ENCODE peak calls at places on chromosome 15, in five cellular contexts. C, J, E, Y and Q are unnamed samples.

GRCh38 chr15:43525131-43525530 is 7.7 kb downstream of the MAP1A start:
- DNase-seq in C (no peak), J (no peak), E (no peak), Y (no peak), Q (no peak)

GRCh38 chr15:37973856-37974255 is 39.4 kb downstream of the TMCO5A start:
- DNase-seq in C (no peak), J (no peak), E (no peak), Y (no peak), Q (no peak)

GRCh38 chr15:60275624-60276023 is 122.2 kb downstream of the ANXA2 start:
- DNase-seq in C (no peak), J (no peak), E (no peak), Y (no peak), Q (no peak)

GRCh38 chr15:88075102-88075501 is 181.4 kb downstream of the NTRK3 start:
- DNase-seq in C (no peak), J (no peak), E (no peak), Y (no peak), Q (no peak)

GRCh38 chr15:39668457-39668856 is 87.6 kb downstream of the THBS1 start:
- DNase-seq in C (no peak), J (no peak), E (no peak), Y (no peak), Q (no peak)

GRCh38 chr15:83065431-83065830 is 1.6 kb downstream of the BTBD1 start:
- DNase-seq in C (no peak), J (no peak), E (no peak), Y (no peak), Q (no peak)

GRCh38 chr15:42070276-42070965 is 23.9 kb downstream of the PLA2G4D start:
- DNase-seq in C (no peak), J (no peak), E (no peak), Y (no peak), Q (no peak)

GRCh38 chr15:33067456-33067855 is 127.1 kb downstream of the FMN1 start:
- DNase-seq in C (no peak), J (no peak), E (no peak), Y (no peak), Q (no peak)

GRCh38 chr15:83943043-83943442 is 289.1 kb downstream of the ADAMTSL3 start:
- DNase-seq in C (no peak), J (no peak), E (no peak), Y (no peak), Q (no peak)

GRCh38 chr15:85494035-85494793 is 113.8 kb downstream of the AKAP13 start:
- DNase-seq in C (no peak), J (no peak), E (no peak), Y (no peak), Q (no peak)

GRCh38 chr15:31435256-31435781 is 108.7 kb downstream of the KLF13 start:
- DNase-seq in C (peak), J (peak), E (peak), Y (peak), Q (peak)
- H3K27ac ChIP-seq in C (peak), J (peak), E (peak), Y (peak), Q (peak)

GRCh38 chr15:20271647-20272046 is 270.0 kb downstream of the GOLGA6L6 start:
- DNase-seq in C (no peak), J (no peak), E (no peak), Y (no peak), Q (no peak)

DNA sequence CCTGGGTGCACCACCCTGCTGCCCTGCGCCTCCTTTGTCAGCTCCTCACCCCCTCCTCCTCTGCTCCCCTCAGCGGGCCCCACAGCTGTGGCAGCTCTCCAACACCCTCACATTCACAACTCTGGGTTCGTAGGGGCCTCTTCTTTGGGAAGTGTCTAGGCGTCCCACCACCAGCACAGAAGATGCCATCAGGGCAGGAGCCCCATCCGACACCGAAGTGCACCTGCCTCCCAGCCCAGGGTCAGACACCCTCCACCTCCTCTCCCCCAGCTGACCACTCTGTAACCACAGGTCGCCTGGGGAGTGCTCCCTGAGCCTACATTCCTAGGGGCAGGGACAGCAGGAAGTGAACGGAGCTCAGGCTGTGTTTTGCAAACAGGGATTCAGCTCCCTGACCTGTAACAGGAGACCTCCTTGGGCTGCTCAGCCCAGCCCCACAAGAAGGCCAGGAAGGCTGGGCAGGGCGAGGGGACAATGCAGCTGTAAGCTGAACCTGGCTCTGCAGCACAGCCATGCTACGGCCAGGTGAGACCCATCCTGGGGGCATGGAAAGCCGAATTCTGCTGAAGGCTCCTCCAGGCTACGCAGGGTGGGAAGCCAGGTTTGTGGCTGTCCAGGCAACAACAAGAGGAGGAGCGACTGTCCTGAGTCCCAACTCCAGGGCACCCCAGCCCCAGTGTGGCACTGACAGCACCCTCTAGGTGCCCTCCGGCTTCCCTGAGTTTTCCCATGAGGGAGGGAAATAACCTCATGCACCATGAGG is 269.0 kb downstream of the GOLGA6L6 start:
- DNase-seq in C (no peak), J (no peak), E (peak), Y (no peak), Q (no peak)
- H3K27ac ChIP-seq in C (no peak), J (no peak), E (no peak), Y (no peak), Q (no peak)

GRCh38 chr15:68787609-68788264 is 33.0 kb downstream of the ANP32A start:
- DNase-seq in C (no peak), J (no peak), E (no peak), Y (no peak), Q (no peak)
- H3K27ac ChIP-seq in C (no peak), J (no peak), E (peak), Y (no peak), Q (peak)

GRCh38 chr15:92161039-92161670 is 232.5 kb upstream of the ST8SIA2 start:
- DNase-seq in C (no peak), J (no peak), E (no peak), Y (no peak), Q (no peak)
- H3K27ac ChIP-seq in C (no peak), J (no peak), E (no peak), Y (no peak), Q (no peak)

GRCh38 chr15:73982251-73982962 is 9.7 kb downstream of the STOML1 start:
- DNase-seq in C (peak), J (peak), E (peak), Y (peak), Q (peak)
- H3K27ac ChIP-seq in C (peak), J (peak), E (peak), Y (peak), Q (peak)

GRCh38 chr15:57769266-57769665 is 62.8 kb downstream of the POLR2M start:
- DNase-seq in C (peak), J (no peak), E (no peak), Y (peak), Q (no peak)
- H3K27ac ChIP-seq in C (no peak), J (no peak), E (no peak), Y (no peak), Q (no peak)